ENCODE peak calls at places on chromosomes 11 and 22, in six cellular contexts. One of them, this sample, is unnamed.
A peak's percentile ranks its signal among the peaks of the same experiment; 100 is the strongest.

GRCh38 chr11:35318309-35318708 is 101.0 kb downstream of the SLC1A2 start:
- DNase-seq in right cardiac atrium: no peak
- DNase-seq in Peyer's patch: no peak
- DNase-seq in heart right ventricle: no peak
- DNase-seq in GM23338: no peak
- DNase-seq in right lobe of liver: no peak
- DNase-seq in this sample: no peak

GRCh38 chr11:134352111-134352510 is 20.3 kb downstream of the GLB1L2 start:
- DNase-seq in right cardiac atrium: no peak
- DNase-seq in Peyer's patch: no peak
- DNase-seq in heart right ventricle: no peak
- DNase-seq in GM23338: no peak
- DNase-seq in right lobe of liver: no peak
- DNase-seq in this sample: no peak

GRCh38 chr11:35162795-35163194 is 23.8 kb downstream of the CD44 start:
- DNase-seq in right cardiac atrium: no peak
- DNase-seq in Peyer's patch: no peak
- DNase-seq in heart right ventricle: no peak
- DNase-seq in GM23338: no peak
- DNase-seq in right lobe of liver: no peak
- DNase-seq in this sample: no peak

GRCh38 chr11:128705124-128705920 is 11.4 kb downstream of the FLI1 start:
- DNase-seq in right cardiac atrium: no peak
- DNase-seq in Peyer's patch: no peak
- DNase-seq in heart right ventricle: no peak
- DNase-seq in GM23338: no peak
- DNase-seq in right lobe of liver: no peak
- DNase-seq in this sample: no peak

GRCh38 chr11:113991718-113992458 is 17.0 kb downstream of the HTR3A start:
- DNase-seq in right cardiac atrium: no peak
- DNase-seq in Peyer's patch: no peak
- DNase-seq in heart right ventricle: no peak
- DNase-seq in GM23338: no peak
- DNase-seq in right lobe of liver: no peak
- DNase-seq in this sample: no peak

GRCh38 chr11:134586726-134587125 is 174.7 kb upstream of the B3GAT1 start:
- DNase-seq in right cardiac atrium: no peak
- DNase-seq in Peyer's patch: no peak
- DNase-seq in heart right ventricle: no peak
- DNase-seq in GM23338: no peak
- DNase-seq in right lobe of liver: no peak
- DNase-seq in this sample: peak; percentile 26

GRCh38 chr11:36730761-36731160 is 132.7 kb upstream of the RAG2 start:
- DNase-seq in right cardiac atrium: no peak
- DNase-seq in Peyer's patch: no peak
- DNase-seq in heart right ventricle: no peak
- DNase-seq in GM23338: no peak
- DNase-seq in right lobe of liver: no peak
- DNase-seq in this sample: no peak

GRCh38 chr11:111762981-111763643 is 3.1 kb downstream of the PPP2R1B start:
- DNase-seq in right cardiac atrium: no peak
- DNase-seq in Peyer's patch: no peak
- DNase-seq in heart right ventricle: no peak
- DNase-seq in GM23338: no peak
- DNase-seq in right lobe of liver: no peak
- DNase-seq in this sample: no peak

GRCh38 chr11:69008774-69009440 is 4.1 kb downstream of the MRGPRF start:
- DNase-seq in right cardiac atrium: peak; percentile 91
- DNase-seq in Peyer's patch: peak; percentile 85
- DNase-seq in heart right ventricle: peak; percentile 55
- DNase-seq in GM23338: no peak
- DNase-seq in right lobe of liver: peak; percentile 84
- DNase-seq in this sample: peak; percentile 96

GRCh38 chr22:30435674-30436126 is 10.1 kb downstream of the MTFP1 start:
- DNase-seq in right cardiac atrium: no peak
- DNase-seq in Peyer's patch: peak; percentile 93
- DNase-seq in heart right ventricle: peak; percentile 45
- DNase-seq in GM23338: no peak
- DNase-seq in right lobe of liver: peak; percentile 44
- DNase-seq in this sample: no peak

GRCh38 chr11:87722756-87723599 is 452.3 kb downstream of the RAB38 start:
- DNase-seq in right cardiac atrium: no peak
- DNase-seq in Peyer's patch: peak; percentile 63
- DNase-seq in heart right ventricle: peak; percentile 3
- DNase-seq in GM23338: peak; percentile 70
- DNase-seq in right lobe of liver: peak; percentile 19
- DNase-seq in this sample: no peak

GRCh38 chr11:77636738-77637344 is 753 bp downstream of the CLNS1A start:
- DNase-seq in right cardiac atrium: no peak
- DNase-seq in Peyer's patch: no peak
- DNase-seq in heart right ventricle: no peak
- DNase-seq in GM23338: peak; percentile 15
- DNase-seq in right lobe of liver: no peak
- DNase-seq in this sample: no peak

GRCh38 chr11:69409812-69410645 is 71.4 kb upstream of the LINC01488 start:
- DNase-seq in right cardiac atrium: no peak
- DNase-seq in Peyer's patch: no peak
- DNase-seq in heart right ventricle: no peak
- DNase-seq in GM23338: no peak
- DNase-seq in right lobe of liver: no peak
- DNase-seq in this sample: no peak

GRCh38 chr11:13010737-13011342 is 1.7 kb downstream of the RASSF10 start:
- DNase-seq in right cardiac atrium: peak; percentile 44
- DNase-seq in Peyer's patch: no peak
- DNase-seq in heart right ventricle: peak; percentile 10
- DNase-seq in GM23338: peak; percentile 51
- DNase-seq in right lobe of liver: no peak
- DNase-seq in this sample: no peak

GRCh38 chr11:11534981-11535380 is 86.8 kb downstream of the GALNT18 start:
- DNase-seq in right cardiac atrium: peak; percentile 38
- DNase-seq in Peyer's patch: no peak
- DNase-seq in heart right ventricle: no peak
- DNase-seq in GM23338: no peak
- DNase-seq in right lobe of liver: no peak
- DNase-seq in this sample: no peak

GRCh38 chr11:32137263-32137662 is 46.4 kb downstream of the RCN1 start:
- DNase-seq in right cardiac atrium: no peak
- DNase-seq in Peyer's patch: no peak
- DNase-seq in heart right ventricle: no peak
- DNase-seq in GM23338: no peak
- DNase-seq in right lobe of liver: no peak
- DNase-seq in this sample: no peak

DNA sequence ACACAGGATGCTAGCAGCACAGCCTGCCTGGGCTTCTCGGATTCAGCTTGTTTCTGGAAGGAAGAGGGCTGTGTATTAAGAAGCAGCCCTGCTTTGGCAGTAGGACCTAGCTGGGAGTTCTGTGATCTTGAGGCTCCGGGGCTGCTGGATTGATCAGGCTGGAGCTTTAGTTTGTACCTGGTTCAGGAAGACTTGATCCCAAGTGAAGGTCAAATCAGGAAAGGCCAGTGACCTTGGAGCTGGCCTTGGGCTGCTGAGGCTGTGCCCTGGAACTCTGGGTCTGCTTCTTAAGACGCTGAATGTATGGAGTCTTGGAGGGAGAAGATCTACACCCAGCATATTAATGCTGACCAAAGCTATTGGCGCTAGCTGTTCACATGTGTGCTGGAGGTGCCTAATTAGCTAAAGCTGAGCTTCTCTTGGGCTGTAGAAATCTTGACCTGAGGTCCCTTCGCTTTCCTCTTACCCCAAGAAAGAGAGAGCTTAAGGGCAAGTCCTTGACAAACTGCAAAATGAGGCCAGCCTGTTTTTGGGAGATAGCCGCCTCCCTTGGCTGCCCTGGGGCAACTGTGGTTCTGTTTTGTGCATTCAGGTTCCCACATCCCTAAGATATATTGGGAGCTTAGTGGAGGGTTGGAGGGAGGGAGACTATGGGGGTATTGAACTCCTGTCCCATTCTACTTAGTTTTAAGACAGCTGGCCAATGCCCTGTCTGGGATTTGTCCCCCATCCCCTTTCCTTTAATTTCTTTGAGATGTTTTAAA is 135.9 kb downstream of the DBX1 start:
- DNase-seq in right cardiac atrium: no peak
- DNase-seq in Peyer's patch: no peak
- DNase-seq in heart right ventricle: no peak
- DNase-seq in GM23338: no peak
- DNase-seq in right lobe of liver: no peak
- DNase-seq in this sample: no peak
- H3K4me1 ChIP-seq in right cardiac atrium: no peaks in the 10 kb centered on the region
- H3K4me1 ChIP-seq in Peyer's patch: no peaks in the 10 kb centered on the region
- H3K4me1 ChIP-seq in heart right ventricle: peaks cover 31% of the 10 kb centered on the region
- H3K4me1 ChIP-seq in GM23338: peaks cover 78% of the 10 kb centered on the region
- H3K4me1 ChIP-seq in right lobe of liver: peaks cover 8% of the 10 kb centered on the region
- H3K4me1 ChIP-seq in this sample: no peaks in the 10 kb centered on the region

DNA sequence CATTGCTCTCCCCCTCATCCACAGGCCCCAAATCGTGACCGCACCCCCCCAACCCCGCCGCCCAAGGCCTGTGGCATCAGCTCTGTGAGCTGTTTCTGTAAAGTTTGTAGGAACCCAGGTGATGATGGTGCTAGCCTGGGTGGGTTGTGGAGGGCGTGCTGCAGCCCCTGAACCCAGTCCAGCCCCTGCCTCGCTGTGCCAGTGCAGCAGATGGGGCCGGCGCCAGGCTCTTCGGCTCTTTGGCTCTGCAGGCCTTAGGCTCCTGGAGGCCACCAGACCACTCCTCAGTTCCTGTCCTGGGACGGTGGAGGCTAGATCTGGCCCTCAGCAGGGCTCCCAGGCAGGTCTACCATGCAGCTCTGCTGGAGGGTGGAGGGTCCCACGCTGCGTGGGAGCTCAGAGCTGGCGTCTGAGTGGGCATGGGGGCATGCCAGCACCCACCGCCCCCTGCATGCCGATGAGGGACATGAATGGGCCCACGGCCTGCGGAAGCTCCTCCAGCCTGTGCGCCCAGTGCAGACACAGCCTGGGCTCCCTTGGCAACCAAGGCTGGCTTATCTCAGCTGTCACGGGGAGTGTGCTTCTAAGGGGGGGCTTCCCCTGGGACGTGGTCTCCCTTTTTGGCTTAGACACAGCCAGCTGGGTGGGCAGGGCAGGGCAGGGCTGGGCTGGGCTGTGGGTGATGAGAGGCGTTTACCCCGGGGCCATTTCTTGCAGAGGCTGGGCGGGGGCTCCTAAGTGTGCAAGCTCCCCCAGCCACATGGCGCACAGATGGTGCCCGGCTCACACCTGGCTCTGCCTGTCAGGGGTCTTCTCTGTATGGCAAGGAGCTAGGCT is 1187.6 kb downstream of the BRD1 start:
- DNase-seq in right cardiac atrium: no peak
- DNase-seq in Peyer's patch: no peak
- DNase-seq in heart right ventricle: no peak
- DNase-seq in GM23338: no peak
- DNase-seq in right lobe of liver: no peak
- DNase-seq in this sample: no peak
- H3K4me3 ChIP-seq in right cardiac atrium: no peak overlapping the region
- H3K4me3 ChIP-seq in Peyer's patch: no peak overlapping the region
- H3K4me3 ChIP-seq in heart right ventricle: no peak overlapping the region
- H3K4me3 ChIP-seq in GM23338: no peak overlapping the region
- H3K4me3 ChIP-seq in right lobe of liver: no peak overlapping the region
- H3K4me3 ChIP-seq in this sample: no peak overlapping the region

GRCh38 chr22:46406349-46406748 is 70.8 kb downstream of the TRMU start:
- DNase-seq in right cardiac atrium: no peak
- DNase-seq in Peyer's patch: no peak
- DNase-seq in heart right ventricle: peak; percentile 35
- DNase-seq in GM23338: no peak
- DNase-seq in right lobe of liver: no peak
- DNase-seq in this sample: no peak

GRCh38 chr22:46406791-46407190 is 71.3 kb downstream of the TRMU start:
- DNase-seq in right cardiac atrium: no peak
- DNase-seq in Peyer's patch: no peak
- DNase-seq in heart right ventricle: no peak
- DNase-seq in GM23338: no peak
- DNase-seq in right lobe of liver: no peak
- DNase-seq in this sample: no peak

GRCh38 chr22:46407748-46408147 is 72.2 kb downstream of the TRMU start:
- DNase-seq in right cardiac atrium: no peak
- DNase-seq in Peyer's patch: no peak
- DNase-seq in heart right ventricle: no peak
- DNase-seq in GM23338: no peak
- DNase-seq in right lobe of liver: no peak
- DNase-seq in this sample: no peak

GRCh38 chr22:46408568-46409506 is 73.3 kb downstream of the TRMU start:
- DNase-seq in right cardiac atrium: no peak
- DNase-seq in Peyer's patch: no peak
- DNase-seq in heart right ventricle: no peak
- DNase-seq in GM23338: no peak
- DNase-seq in right lobe of liver: no peak
- DNase-seq in this sample: no peak

DNA sequence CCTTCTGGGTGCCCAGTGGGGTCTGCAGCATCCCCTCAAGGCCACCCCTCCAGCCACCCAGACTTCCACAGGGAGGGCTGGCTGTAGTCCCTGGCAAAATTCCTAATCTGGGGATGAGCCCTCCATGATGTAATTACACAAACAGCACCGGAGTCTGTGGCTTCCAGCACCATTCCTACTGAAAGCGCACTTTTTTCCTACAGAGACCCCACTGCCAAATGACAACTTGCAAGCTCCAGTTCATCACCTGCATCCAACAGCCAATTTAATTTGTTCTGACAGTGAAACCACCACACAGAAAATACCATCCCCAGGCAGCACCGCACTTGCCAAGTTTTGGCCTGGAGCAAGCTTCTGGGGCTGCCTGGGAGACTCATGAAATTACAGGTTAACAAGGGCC is 70.4 kb downstream of the TRMU start:
- DNase-seq in right cardiac atrium: no peak
- DNase-seq in Peyer's patch: no peak
- DNase-seq in heart right ventricle: no peak
- DNase-seq in GM23338: no peak
- DNase-seq in right lobe of liver: no peak
- DNase-seq in this sample: no peak
- H3K27ac ChIP-seq in right cardiac atrium: no peak overlapping the region
- H3K27ac ChIP-seq in Peyer's patch: no peak overlapping the region
- H3K27ac ChIP-seq in heart right ventricle: no peak overlapping the region
- H3K27ac ChIP-seq in GM23338: no peak overlapping the region
- H3K27ac ChIP-seq in right lobe of liver: no peak overlapping the region
- H3K27ac ChIP-seq in this sample: peak overlapping the region; percentile 66

DNA sequence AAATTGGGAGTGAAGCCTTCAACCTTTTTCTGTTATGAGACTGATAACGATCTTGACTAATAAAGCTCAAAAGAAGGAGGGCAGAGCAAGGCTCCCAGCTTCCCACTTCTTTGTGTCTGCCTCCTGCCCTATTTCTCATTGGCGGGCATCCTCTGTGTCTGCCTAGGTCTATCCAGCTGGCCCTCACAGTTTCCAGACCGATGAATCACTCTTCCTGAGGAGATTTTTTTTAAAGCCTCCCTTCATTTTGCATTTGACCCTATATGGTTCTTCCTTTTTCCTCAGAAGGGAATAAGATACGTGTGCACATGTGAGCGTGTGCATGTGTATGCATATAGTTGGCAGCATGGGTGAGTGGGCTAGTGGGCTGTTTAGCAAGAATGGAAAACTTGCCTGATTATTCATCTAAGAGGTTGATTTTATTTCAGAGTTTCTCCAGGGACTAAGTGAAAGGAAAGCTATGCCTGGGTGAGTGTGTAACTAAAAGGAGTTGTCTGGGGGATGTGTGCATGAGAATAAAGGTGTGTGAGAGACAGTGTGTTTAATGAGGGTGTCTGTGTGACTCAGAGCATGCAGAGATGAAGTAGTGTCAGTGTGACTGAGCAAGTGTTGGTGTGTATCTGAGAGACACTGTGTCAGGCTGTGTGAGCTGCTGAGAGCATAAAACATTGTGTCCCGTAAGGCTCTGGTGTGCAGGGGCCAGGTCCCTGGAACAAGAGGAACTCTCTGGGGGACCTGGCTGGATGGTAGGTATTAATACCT is 12.2 kb downstream of the PHLDB1 start:
- DNase-seq in right cardiac atrium: peak; percentile 83
- DNase-seq in Peyer's patch: no peak
- DNase-seq in heart right ventricle: peak; percentile 77
- DNase-seq in GM23338: no peak
- DNase-seq in right lobe of liver: no peak
- DNase-seq in this sample: peak; percentile 85
- H3K4me1 ChIP-seq in right cardiac atrium: peaks cover 22% of the 10 kb centered on the region
- H3K4me1 ChIP-seq in Peyer's patch: peaks cover 7% of the 10 kb centered on the region
- H3K4me1 ChIP-seq in heart right ventricle: peaks cover 96% of the 10 kb centered on the region
- H3K4me1 ChIP-seq in GM23338: peaks cover 54% of the 10 kb centered on the region
- H3K4me1 ChIP-seq in right lobe of liver: no peaks in the 10 kb centered on the region
- H3K4me1 ChIP-seq in this sample: peaks cover 89% of the 10 kb centered on the region